ENCODE peak calls at places on chromosomes 2 and 18, in nine cellular contexts. U is body of pancreas; G is prostate gland; D is suprapubic skin; J is testis; I is mesendoderm; H is vagina; T is CD8-positive, alpha-beta T cell; Y is GM23248. S is an unnamed sample. For H3K36me3 and H3K4me1, the result is how much of the 10 kb centered on the place peaks cover.

GRCh38 chr2:30421551-30422436 is 25.3 kb upstream of the LCLAT1 start:
- DNase-seq in U (no peak), G (no peak), D (no peak), J (no peak), I (peak), H (no peak), T (peak), Y (peak), S (peak)

GRCh38 chr18:30889582-30890301 is 152.8 kb downstream of the DSC3 start:
- DNase-seq in U (no peak), G (no peak), D (no peak), J (no peak), I (peak), H (no peak), T (no peak), Y (no peak), S (peak)

GRCh38 chr2:218881744-218882462 is 1.3 kb downstream of the WNT10A start:
- DNase-seq in U (no peak), G (no peak), D (no peak), J (no peak), I (no peak), H (no peak), T (no peak), Y (no peak), S (no peak)

GRCh38 chr2:126901459-126901858 is 2.8 kb downstream of the TEX51 start:
- DNase-seq in U (no peak), G (no peak), D (no peak), J (no peak), I (no peak), H (no peak), T (no peak), Y (no peak), S (peak)

GRCh38 chr2:178767099-178768060 is 39.8 kb downstream of the TTN start:
- DNase-seq in U (no peak), G (no peak), D (no peak), J (no peak), I (no peak), H (no peak), T (no peak), Y (no peak), S (no peak)

GRCh38 chr18:36337679-36338419 is 40.3 kb downstream of the FHOD3 start:
- DNase-seq in U (no peak), G (no peak), D (no peak), J (no peak), I (no peak), H (no peak), T (no peak), Y (no peak), S (no peak)

GRCh38 chr2:58762176-58762781 is 521.2 kb upstream of the FANCL start:
- DNase-seq in U (peak), G (peak), D (no peak), J (peak), I (peak), H (no peak), T (peak), Y (peak), S (peak)

GRCh38 chr2:239149501-239149900 is 251.3 kb downstream of the HDAC4 start:
- DNase-seq in U (no peak), G (no peak), D (peak), J (peak), I (no peak), H (no peak), T (no peak), Y (no peak), S (no peak)

GRCh38 chr18:57223160-57223870 is 76.4 kb downstream of the BOD1L2 start:
- DNase-seq in U (no peak), G (no peak), D (no peak), J (no peak), I (no peak), H (no peak), T (no peak), Y (no peak), S (no peak)

GRCh38 chr2:161239416-161240109 is 68.7 kb upstream of the PSMD14 start:
- DNase-seq in U (no peak), G (no peak), D (no peak), J (peak), I (peak), H (no peak), T (no peak), Y (no peak), S (peak)

GRCh38 chr2:120305296-120305695 is 40.6 kb upstream of the INHBB start:
- DNase-seq in U (no peak), G (peak), D (no peak), J (peak), I (peak), H (no peak), T (no peak), Y (no peak), S (peak)

GRCh38 chr2:186595219-186595618 is 5.4 kb downstream of the ITGAV start:
- DNase-seq in U (peak), G (no peak), D (no peak), J (peak), I (peak), H (no peak), T (no peak), Y (peak), S (no peak)

GRCh38 chr2:37488911-37489310 is 144.5 kb downstream of the QPCT start:
- DNase-seq in U (no peak), G (no peak), D (no peak), J (no peak), I (no peak), H (no peak), T (no peak), Y (no peak), S (no peak)

GRCh38 chr2:179239194-179239593 is 25.4 kb downstream of the SESTD1 start:
- DNase-seq in U (no peak), G (no peak), D (no peak), J (no peak), I (no peak), H (no peak), T (no peak), Y (peak), S (no peak)

GRCh38 chr2:12759248-12759647 is 42.5 kb downstream of the TRIB2 start:
- DNase-seq in U (no peak), G (no peak), D (no peak), J (no peak), I (no peak), H (no peak), T (no peak), Y (peak), S (peak)

GRCh38 chr2:128450211-128451015 is 131.7 kb upstream of the HS6ST1 start:
- DNase-seq in U (no peak), G (no peak), D (peak), J (peak), I (no peak), H (peak), T (peak), Y (no peak), S (peak)

DNA sequence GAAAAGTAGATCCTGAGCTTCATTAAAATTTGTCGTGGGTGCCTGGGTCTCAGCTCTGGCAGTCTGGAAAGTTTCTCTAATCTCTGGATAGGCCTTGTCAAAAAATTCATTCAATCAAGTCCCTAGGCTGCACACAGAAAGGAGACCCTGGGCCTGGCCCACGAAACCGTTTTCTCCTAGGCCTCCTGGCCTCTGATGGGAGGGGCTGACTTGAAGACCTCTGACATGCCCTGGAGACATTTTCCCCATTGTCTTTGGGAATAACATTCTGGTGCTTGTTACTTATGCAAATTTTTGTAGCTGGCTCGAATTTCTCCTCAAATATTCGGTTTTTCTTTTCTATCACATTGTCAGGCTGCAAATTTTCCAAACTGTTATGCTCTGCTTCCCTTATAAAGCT is 62.6 kb downstream of the MEP1B start:
- DNase-seq in U (no peak), G (no peak), D (no peak), J (no peak), I (peak), H (no peak), T (no peak), Y (no peak), S (no peak)
- H3K36me3 ChIP-seq in U (under half), G (under half), D (under half), J (under half), I (under half), H (under half), T (under half), Y (under half), S (under half)

GRCh38 chr2:231677632-231678104 is 30.7 kb upstream of the PTMA start:
- DNase-seq in U (peak), G (peak), D (peak), J (peak), I (peak), H (no peak), T (peak), Y (peak), S (peak)
- H3K4me1 ChIP-seq in U (under half), G (under half), D (half or more), J (under half), I (under half), H (under half), T (under half), Y (under half), S (under half)

GRCh38 chr2:88087763-88088162 is 20.1 kb downstream of the SMYD1 start:
- DNase-seq in U (no peak), G (no peak), D (no peak), J (no peak), I (no peak), H (no peak), T (no peak), Y (no peak), S (no peak)

GRCh38 chr2:88088999-88089398 is 21.4 kb downstream of the SMYD1 start:
- DNase-seq in U (no peak), G (no peak), D (no peak), J (no peak), I (no peak), H (no peak), T (no peak), Y (no peak), S (no peak)

GRCh38 chr2:88091943-88092342 is 24.3 kb downstream of the SMYD1 start:
- DNase-seq in U (no peak), G (no peak), D (no peak), J (no peak), I (no peak), H (no peak), T (no peak), Y (no peak), S (peak)

GRCh38 chr2:88092773-88093172 is 25.1 kb downstream of the SMYD1 start:
- DNase-seq in U (no peak), G (no peak), D (no peak), J (no peak), I (no peak), H (no peak), T (no peak), Y (no peak), S (no peak)

DNA sequence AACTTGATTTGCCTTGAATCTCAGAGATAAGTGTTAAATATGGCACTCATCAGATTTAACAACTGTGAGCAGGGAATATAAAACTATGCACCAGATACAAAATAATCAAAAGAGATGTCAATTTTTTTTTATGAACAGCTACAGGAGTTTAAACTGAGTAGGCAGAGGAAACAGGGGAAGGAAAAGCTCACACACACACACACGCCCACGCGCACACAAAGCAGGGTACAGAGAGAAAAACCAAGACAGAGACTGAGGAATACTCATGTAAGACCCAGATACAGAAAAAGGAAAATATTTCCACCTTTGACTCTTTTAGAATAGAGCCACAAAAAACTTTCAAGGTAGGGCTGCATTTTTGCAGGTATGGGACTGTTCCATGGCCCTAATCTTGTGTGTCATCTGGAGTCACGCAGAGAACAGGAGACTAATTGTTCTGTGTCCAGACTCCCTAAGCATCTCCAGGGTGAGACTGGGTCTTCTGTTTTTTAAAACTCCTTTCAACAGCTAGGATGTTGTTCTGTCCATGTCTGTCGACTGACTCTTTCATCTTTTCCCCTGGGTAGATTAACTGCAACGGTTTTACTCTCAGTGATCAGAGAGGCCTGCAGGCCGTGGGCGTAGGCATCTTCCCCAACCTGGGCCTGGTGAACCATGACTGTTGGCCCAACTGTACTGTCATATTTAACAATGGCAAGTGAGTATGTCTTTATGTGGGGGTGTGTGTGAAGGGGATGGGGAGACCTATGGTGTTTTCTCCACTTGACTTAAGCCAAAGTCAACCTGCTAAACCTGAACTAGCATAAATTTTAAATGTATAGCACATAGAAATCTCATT is 23.0 kb downstream of the SMYD1 start:
- DNase-seq in U (no peak), G (no peak), D (no peak), J (no peak), I (no peak), H (no peak), T (no peak), Y (no peak), S (no peak)
- H3K36me3 ChIP-seq in U (under half), G (under half), D (under half), J (under half), I (under half), H (under half), T (under half), Y (under half), S (under half)

GRCh38 chr2:158893057-158893456 is 75.4 kb upstream of the TANC1 start:
- DNase-seq in U (no peak), G (peak), D (peak), J (no peak), I (no peak), H (no peak), T (no peak), Y (peak), S (no peak)

GRCh38 chr2:158890296-158890905 is 78.0 kb upstream of the TANC1 start:
- DNase-seq in U (no peak), G (no peak), D (no peak), J (no peak), I (no peak), H (no peak), T (no peak), Y (peak), S (no peak)

GRCh38 chr2:158893474-158893873 is 75.0 kb upstream of the TANC1 start:
- DNase-seq in U (no peak), G (no peak), D (no peak), J (no peak), I (no peak), H (no peak), T (no peak), Y (no peak), S (no peak)

GRCh38 chr2:158894572-158894971 is 73.9 kb upstream of the TANC1 start:
- DNase-seq in U (no peak), G (no peak), D (no peak), J (no peak), I (no peak), H (no peak), T (no peak), Y (no peak), S (no peak)

DNA sequence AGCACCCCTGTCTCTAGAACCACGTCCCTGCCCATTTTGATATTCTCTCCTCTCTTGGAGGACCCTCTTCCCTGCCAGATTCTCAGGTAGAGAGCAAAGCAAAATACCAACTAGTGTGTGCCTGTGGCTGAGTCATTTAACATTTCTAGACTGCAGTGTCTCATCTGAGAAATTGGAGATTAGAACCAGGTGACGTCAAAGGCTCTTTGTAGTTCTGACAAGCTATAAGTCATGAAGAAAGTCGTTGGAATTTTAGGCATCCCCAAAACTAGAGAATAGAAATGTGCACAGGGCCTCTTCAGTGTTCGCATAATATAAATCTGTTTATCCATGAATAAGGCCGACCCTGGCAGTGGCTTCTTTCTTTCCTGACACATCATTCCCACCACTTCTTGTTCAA is 74.4 kb upstream of the TANC1 start:
- DNase-seq in U (no peak), G (no peak), D (no peak), J (no peak), I (no peak), H (no peak), T (no peak), Y (peak), S (no peak)
- H3K4me1 ChIP-seq in U (under half), G (under half), D (under half), J (under half), I (under half), H (under half), T (under half), Y (under half), S (under half)

GRCh38 chr2:70085711-70086277 is 1.5 kb upstream of the PCBP1 start:
- DNase-seq in U (no peak), G (no peak), D (peak), J (no peak), I (peak), H (no peak), T (peak), Y (peak), S (peak)

GRCh38 chr2:70084973-70085710 is 2.1 kb upstream of the PCBP1 start:
- DNase-seq in U (peak), G (peak), D (peak), J (peak), I (peak), H (peak), T (peak), Y (no peak), S (peak)

GRCh38 chr2:70081221-70081620 is 6.1 kb upstream of the PCBP1 start:
- DNase-seq in U (no peak), G (no peak), D (peak), J (no peak), I (no peak), H (no peak), T (no peak), Y (no peak), S (no peak)

GRCh38 chr2:70086278-70086837 is 919 bp upstream of the PCBP1 start:
- DNase-seq in U (peak), G (peak), D (peak), J (peak), I (peak), H (peak), T (peak), Y (peak), S (peak)

DNA sequence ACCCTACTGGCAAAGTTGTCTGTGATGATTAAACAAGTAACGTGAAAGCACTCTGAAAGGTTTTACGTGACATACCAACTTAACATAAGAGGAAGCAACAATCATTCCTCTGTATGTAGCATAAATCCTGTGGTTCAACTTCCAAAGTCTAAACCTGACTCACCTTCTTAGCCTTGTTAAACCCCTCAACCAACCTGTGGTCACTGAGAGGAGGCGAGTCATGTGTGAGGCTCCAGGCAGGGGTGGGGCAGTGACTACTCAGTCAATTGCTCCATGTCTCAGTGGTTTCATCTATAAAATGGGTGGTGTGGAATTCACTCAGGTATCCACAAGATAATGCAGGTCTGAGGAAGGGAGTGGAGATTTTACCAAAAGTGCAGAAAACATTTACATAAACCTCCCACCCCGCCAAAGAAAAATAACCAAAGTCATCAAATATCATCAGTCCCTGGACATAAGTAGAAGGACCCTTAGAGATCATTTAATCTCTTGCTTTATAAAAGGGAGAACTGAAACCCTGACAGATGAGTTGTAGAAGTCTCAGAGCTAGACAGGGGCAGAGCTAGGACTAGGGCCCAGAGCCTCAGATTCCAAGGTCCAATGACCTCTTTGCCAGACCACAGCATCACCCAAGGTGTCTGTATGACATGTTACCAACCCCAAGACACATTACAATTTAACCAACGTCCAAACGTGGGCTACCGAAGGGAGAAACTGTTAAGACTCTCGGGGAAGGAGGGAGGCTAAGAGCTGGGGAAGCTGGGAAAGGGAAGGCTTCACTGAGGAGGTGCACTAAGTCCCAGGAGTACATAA is 3.7 kb upstream of the PCBP1 start:
- DNase-seq in U (no peak), G (no peak), D (peak), J (no peak), I (peak), H (no peak), T (peak), Y (peak), S (no peak)
- H3K36me3 ChIP-seq in U (under half), G (under half), D (under half), J (under half), I (under half), H (under half), T (under half), Y (under half), S (half or more)

GRCh38 chr2:85259101-85259590 is 68.6 kb downstream of the TGOLN2 start:
- DNase-seq in U (no peak), G (no peak), D (no peak), J (no peak), I (peak), H (no peak), T (no peak), Y (peak), S (peak)

GRCh38 chr2:85255813-85256581 is 71.8 kb downstream of the TGOLN2 start:
- DNase-seq in U (peak), G (peak), D (no peak), J (peak), I (peak), H (no peak), T (no peak), Y (peak), S (peak)

GRCh38 chr2:85259865-85260264 is 67.9 kb downstream of the TGOLN2 start:
- DNase-seq in U (no peak), G (no peak), D (no peak), J (no peak), I (no peak), H (no peak), T (no peak), Y (no peak), S (no peak)

GRCh38 chr2:85257359-85258193 is 70.2 kb downstream of the TGOLN2 start:
- DNase-seq in U (no peak), G (no peak), D (no peak), J (no peak), I (no peak), H (no peak), T (no peak), Y (peak), S (no peak)

DNA sequence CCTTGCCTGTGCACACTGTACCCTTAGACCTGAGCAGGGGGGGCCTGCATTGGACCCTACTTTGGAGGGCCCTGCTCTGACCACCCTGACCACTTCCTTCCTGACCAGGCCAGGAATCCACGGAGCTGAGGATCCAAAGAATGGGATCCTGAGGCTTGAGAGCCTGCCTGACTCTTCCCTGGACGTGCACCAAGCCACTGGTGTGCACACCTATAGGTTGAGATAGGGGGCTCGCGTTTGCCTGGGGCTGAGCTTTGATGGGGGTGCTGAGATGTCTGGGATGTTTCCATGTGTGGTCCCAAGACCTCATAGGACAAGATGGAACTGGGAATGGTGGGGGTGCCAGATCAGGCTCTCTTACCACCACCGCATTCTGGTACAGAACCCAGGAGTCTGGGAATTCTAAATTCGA is 69.6 kb downstream of the TGOLN2 start:
- DNase-seq in U (no peak), G (no peak), D (no peak), J (no peak), I (no peak), H (no peak), T (no peak), Y (no peak), S (no peak)
- H3K4me1 ChIP-seq in U (under half), G (under half), D (under half), J (under half), I (under half), H (half or more), T (under half), Y (under half), S (under half)

S was measured in endodermal cell.